ENCODE peak calls at places on chromosome 11, in six cellular contexts. Z is mammary epithelial cell, V is keratinocyte, P is neural progenitor cell, K is mesenchymal stem cell, I is HCT116. G is an unnamed sample. For H3K4me1, the result is how much of the 10 kb centered on the place peaks cover.

GRCh38 chr11:125463590-125464265 is 32.3 kb downstream of the FEZ1 start:
- DNase-seq in Z (no peak), V (no peak), P (no peak), K (no peak), I (no peak), G (no peak)

GRCh38 chr11:117273550-117274289 is 17.4 kb upstream of the BACE1-AS start:
- DNase-seq in Z (no peak), V (no peak), P (no peak), K (peak), I (no peak), G (no peak)

GRCh38 chr11:121112498-121113455 is 11.7 kb downstream of the TECTA start:
- DNase-seq in Z (peak), V (no peak), P (peak), K (peak), I (peak), G (peak)

GRCh38 chr11:122895591-122895990 is 13.0 kb downstream of the JHY start:
- DNase-seq in Z (no peak), V (no peak), P (no peak), K (no peak), I (no peak), G (no peak)

GRCh38 chr11:66159585-66159984 is 89.5 kb downstream of the PACS1 start:
- DNase-seq in Z (no peak), V (no peak), P (no peak), K (peak), I (no peak), G (no peak)

GRCh38 chr11:48193876-48194275 is 22.7 kb upstream of the OR4B1 start:
- DNase-seq in Z (peak), V (no peak), P (no peak), K (peak), I (no peak), G (no peak)

GRCh38 chr11:60280412-60280811 is at the start of gene MS4A4A:
- DNase-seq in Z (no peak), V (no peak), P (no peak), K (no peak), I (no peak), G (no peak)

GRCh38 chr11:100774859-100775258 is 87.8 kb downstream of the ARHGAP42 start:
- DNase-seq in Z (peak), V (no peak), P (peak), K (no peak), I (no peak), G (no peak)

GRCh38 chr11:129853508-129854228 is 38.0 kb downstream of the TMEM45B start:
- DNase-seq in Z (peak), V (peak), P (no peak), K (peak), I (no peak), G (peak)

GRCh38 chr11:86671386-86672006 is 920 bp downstream of the ME3 start:
- DNase-seq in Z (no peak), V (no peak), P (peak), K (no peak), I (no peak), G (peak)

GRCh38 chr11:66727883-66728759 is 895 bp downstream of the SPTBN2 start:
- DNase-seq in Z (no peak), V (no peak), P (peak), K (no peak), I (no peak), G (no peak)

GRCh38 chr11:86692317-86692716 is 19.9 kb upstream of the ME3 start:
- DNase-seq in Z (peak), V (no peak), P (no peak), K (no peak), I (no peak), G (no peak)

GRCh38 chr11:12693485-12694181 is 19.4 kb downstream of the TEAD1 start:
- DNase-seq in Z (peak), V (peak), P (no peak), K (peak), I (peak), G (peak)

GRCh38 chr11:12694182-12694531 is 19.9 kb downstream of the TEAD1 start:
- DNase-seq in Z (no peak), V (no peak), P (no peak), K (no peak), I (no peak), G (no peak)

GRCh38 chr11:12691473-12691872 is 17.3 kb downstream of the TEAD1 start:
- DNase-seq in Z (no peak), V (no peak), P (no peak), K (peak), I (no peak), G (no peak)

GRCh38 chr11:12692238-12693074 is 18.2 kb downstream of the TEAD1 start:
- DNase-seq in Z (peak), V (no peak), P (peak), K (peak), I (peak), G (no peak)

GRCh38 chr11:12693075-12693473 is 18.9 kb downstream of the TEAD1 start:
- DNase-seq in Z (no peak), V (no peak), P (no peak), K (peak), I (no peak), G (no peak)
- H3K4me1 ChIP-seq in Z (half or more), V (half or more), P (half or more), K (under half), I (half or more), G (half or more)

DNA sequence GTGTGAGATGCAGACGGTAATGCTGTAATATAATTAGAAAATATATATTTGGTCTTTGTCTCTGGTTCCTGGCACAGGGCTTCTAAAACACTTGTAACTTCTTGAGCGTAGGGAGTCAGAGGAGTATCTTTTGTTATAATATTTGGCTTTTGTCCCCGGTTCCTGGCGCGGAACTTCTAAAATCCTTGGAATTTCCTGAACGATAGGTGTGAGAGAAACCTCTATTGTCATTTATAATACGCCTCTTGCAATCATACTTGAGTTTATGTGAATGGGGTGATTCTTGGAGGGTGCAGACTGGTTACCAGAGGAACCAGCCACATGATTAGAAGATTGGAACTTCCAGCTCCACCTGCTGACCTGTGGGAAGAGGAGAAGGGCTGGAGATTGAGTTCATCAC is 54.1 kb upstream of the ZBED5 start:
- DNase-seq in Z (no peak), V (no peak), P (no peak), K (no peak), I (no peak), G (no peak)
- H3K9ac ChIP-seq in Z (no peak), V (no peak), P (no peak), K (no peak), I (no peak), G (no peak)

DNA sequence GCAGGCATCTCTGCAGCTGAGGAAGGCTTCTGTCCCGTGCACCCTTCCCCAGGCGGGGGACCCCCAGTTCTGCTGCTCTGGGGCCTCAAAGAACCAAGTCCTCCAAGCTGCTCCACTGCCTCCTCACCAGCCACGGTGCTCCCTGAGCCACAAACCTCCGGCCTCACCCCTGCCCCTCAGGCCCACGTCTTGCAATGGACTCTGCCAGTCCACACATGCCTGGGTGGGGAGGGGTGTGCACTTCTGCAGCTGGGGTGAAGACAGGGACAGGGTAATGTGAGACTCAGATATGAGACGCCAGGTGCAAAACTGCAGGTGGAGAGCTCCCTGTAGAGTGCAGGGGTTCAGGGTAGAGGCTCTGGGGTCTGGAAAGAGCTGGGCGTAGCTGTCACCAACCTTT is 3.2 kb upstream of the PTDSS2 start:
- DNase-seq in Z (peak), V (peak), P (no peak), K (no peak), I (no peak), G (no peak)
- H2AFZ ChIP-seq in Z (no peak), V (no peak), P (no peak), K (no peak), I (no peak), G (no peak)

GRCh38 chr11:92965196-92965595 is 4.3 kb upstream of the MTNR1B start:
- DNase-seq in Z (no peak), V (no peak), P (no peak), K (no peak), I (no peak), G (no peak)
- H3K4me1 ChIP-seq in Z (under half), V (under half), P (under half), K (under half), I (under half), G (under half)

GRCh38 chr11:64347171-64347867 is 7.3 kb downstream of the CCDC88B start:
- DNase-seq in Z (peak), V (no peak), P (no peak), K (peak), I (no peak), G (no peak)

GRCh38 chr11:64349404-64349803 is 9.4 kb downstream of the CCDC88B start:
- DNase-seq in Z (no peak), V (no peak), P (no peak), K (no peak), I (no peak), G (no peak)

GRCh38 chr11:64352099-64353005 is 6.6 kb upstream of the RPS6KA4 start:
- DNase-seq in Z (no peak), V (no peak), P (no peak), K (no peak), I (no peak), G (no peak)

GRCh38 chr11:64351136-64351631 is 7.8 kb upstream of the RPS6KA4 start:
- DNase-seq in Z (no peak), V (no peak), P (no peak), K (no peak), I (no peak), G (no peak)

DNA sequence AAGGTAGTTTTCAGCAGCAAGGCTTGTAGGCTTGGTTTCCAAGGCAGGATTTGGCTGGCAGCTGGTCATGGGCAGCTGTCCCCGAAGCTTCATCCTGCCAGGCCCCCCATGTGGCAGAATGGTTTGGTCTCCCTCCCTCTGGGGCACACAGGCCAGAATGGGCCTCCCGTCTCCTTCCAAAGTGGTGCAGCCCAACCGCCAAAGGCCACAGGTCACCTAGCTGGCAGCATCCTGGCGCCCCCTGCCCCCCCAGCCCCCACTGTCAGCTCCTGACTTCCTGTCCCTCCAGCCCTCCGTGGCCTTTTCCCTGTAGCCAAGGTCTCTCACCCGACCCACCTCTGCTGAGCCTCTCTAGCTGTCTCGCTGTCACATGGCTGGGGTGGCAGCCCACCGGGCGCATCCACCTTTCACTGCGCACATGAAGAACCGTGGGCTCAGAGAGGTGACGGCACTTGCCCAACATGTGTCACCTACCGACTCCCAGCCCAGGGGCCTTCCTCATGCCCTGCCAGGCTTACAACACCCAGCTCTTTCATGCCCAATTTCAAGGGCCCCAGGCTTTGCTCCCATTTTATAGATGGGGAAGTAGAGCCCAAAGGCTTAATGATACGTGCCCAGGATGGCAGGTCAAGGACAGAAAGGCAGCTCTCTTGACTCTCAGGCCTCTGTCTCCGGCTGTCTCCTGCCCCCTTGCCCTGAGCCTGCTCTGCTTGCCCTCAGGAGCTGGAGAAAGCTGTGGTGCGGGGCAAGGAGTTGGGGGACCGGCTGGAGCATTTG is 8.8 kb downstream of the CCDC88B start:
- DNase-seq in Z (no peak), V (no peak), P (peak), K (no peak), I (no peak), G (no peak)
- H3K9ac ChIP-seq in Z (no peak), V (no peak), P (no peak), K (no peak), I (no peak), G (no peak)

GRCh38 chr11:746289-747175 is 732 bp upstream of the TALDO1 start:
- DNase-seq in Z (no peak), V (no peak), P (peak), K (peak), I (no peak), G (no peak)
- H2AFZ ChIP-seq in Z (peak), V (peak), P (peak), K (peak), I (no peak), G (peak)

GRCh38 chr11:96328395-96329010 is 14.5 kb downstream of the MAML2 start:
- DNase-seq in Z (peak), V (no peak), P (no peak), K (no peak), I (no peak), G (no peak)

GRCh38 chr11:96322775-96323642 is 20.0 kb downstream of the MAML2 start:
- DNase-seq in Z (no peak), V (no peak), P (no peak), K (no peak), I (no peak), G (no peak)

GRCh38 chr11:96326954-96327353 is 16.0 kb downstream of the MAML2 start:
- DNase-seq in Z (no peak), V (no peak), P (no peak), K (no peak), I (no peak), G (peak)

GRCh38 chr11:96323643-96323985 is 19.4 kb downstream of the MAML2 start:
- DNase-seq in Z (no peak), V (no peak), P (no peak), K (no peak), I (no peak), G (peak)

GRCh38 chr11:96324912-96325311 is 18.1 kb downstream of the MAML2 start:
- DNase-seq in Z (peak), V (no peak), P (no peak), K (no peak), I (peak), G (peak)
- H3K4me1 ChIP-seq in Z (under half), V (under half), P (under half), K (under half), I (under half), G (under half)

GRCh38 chr11:7965386-7965785 is at the start of gene NLRP10:
- DNase-seq in Z (peak), V (no peak), P (no peak), K (peak), I (no peak), G (peak)
- H3K9ac ChIP-seq in Z (peak), V (peak), P (no peak), K (peak), I (no peak), G (no peak)

GRCh38 chr11:62264004-62264403 is 6.0 kb upstream of the SCGB2A2 start:
- DNase-seq in Z (no peak), V (no peak), P (no peak), K (no peak), I (no peak), G (no peak)
- H2AFZ ChIP-seq in Z (no peak), V (no peak), P (no peak), K (no peak), I (no peak), G (no peak)

GRCh38 chr11:111694851-111695250 is 71.3 kb downstream of the PPP2R1B start:
- DNase-seq in Z (no peak), V (no peak), P (no peak), K (peak), I (no peak), G (no peak)
- H3K4me1 ChIP-seq in Z (under half), V (under half), P (under half), K (under half), I (under half), G (under half)